ENCODE peak calls at places on chromosome 21, in four cellular contexts. M, D, J and R are unnamed samples.

GRCh38 chr21:32483293-32483595 is 70.7 kb downstream of the EVA1C start:
- DNase-seq in M (no peak), D (no peak), J (no peak), R (no peak)

GRCh38 chr21:37531402-37532042 is 164.9 kb downstream of the DYRK1A start:
- DNase-seq in M (no peak), D (no peak), J (no peak), R (no peak)

GRCh38 chr21:41877901-41878830 is 978 bp downstream of the PRDM15 start:
- DNase-seq in M (peak), D (peak), J (peak), R (peak)

GRCh38 chr21:41605178-41605933 is 97.4 kb upstream of the TMPRSS2 start:
- DNase-seq in M (no peak), D (no peak), J (no peak), R (no peak)

GRCh38 chr21:45299026-45299863 is 11.6 kb upstream of the POFUT2 start:
- DNase-seq in M (no peak), D (peak), J (no peak), R (no peak)

GRCh38 chr21:33196956-33197374 is 32.8 kb upstream of the IFNAR2 start:
- DNase-seq in M (peak), D (peak), J (peak), R (peak)

GRCh38 chr21:21547368-21547953 is 549.3 kb downstream of the NCAM2 start:
- DNase-seq in M (no peak), D (peak), J (peak), R (no peak)

GRCh38 chr21:24976238-24976637 is 631.0 kb downstream of the MRPL39 start:
- DNase-seq in M (no peak), D (no peak), J (no peak), R (no peak)

GRCh38 chr21:34845521-34846213 is 176.9 kb downstream of the CLIC6 start:
- DNase-seq in M (no peak), D (peak), J (peak), R (peak)

GRCh38 chr21:31111093-31111492 is 72.8 kb upstream of the KRTAP19-8 start:
- DNase-seq in M (no peak), D (no peak), J (no peak), R (no peak)

GRCh38 chr21:15028186-15028585 is 36.6 kb downstream of the NRIP1 start:
- DNase-seq in M (no peak), D (no peak), J (no peak), R (no peak)

GRCh38 chr21:43585924-43586411 is 73.3 kb downstream of the HSF2BP start:
- DNase-seq in M (peak), D (peak), J (peak), R (peak)

GRCh38 chr21:36788116-36788515 is 89.2 kb downstream of the SIM2 start:
- DNase-seq in M (no peak), D (peak), J (no peak), R (no peak)

GRCh38 chr21:44555200-44555875 is 3.3 kb downstream of the KRTAP10-3 start:
- DNase-seq in M (no peak), D (no peak), J (no peak), R (no peak)

GRCh38 chr21:31103571-31104265 is 65.4 kb upstream of the KRTAP19-8 start:
- DNase-seq in M (no peak), D (no peak), J (no peak), R (no peak)

GRCh38 chr21:39463308-39463707 is 11.5 kb downstream of the SH3BGR start:
- DNase-seq in M (no peak), D (no peak), J (no peak), R (no peak)

GRCh38 chr21:34768326-34768725 is 99.5 kb downstream of the CLIC6 start:
- DNase-seq in M (no peak), D (no peak), J (no peak), R (no peak)

GRCh38 chr21:44089001-44089911 is 17.9 kb upstream of the PWP2 start:
- DNase-seq in M (no peak), D (no peak), J (no peak), R (no peak)

GRCh38 chr21:15309022-15309590 is 244.3 kb upstream of the NRIP1 start:
- DNase-seq in M (no peak), D (no peak), J (peak), R (peak)

GRCh38 chr21:35333831-35334593 is 284.9 kb upstream of the RUNX1 start:
- DNase-seq in M (no peak), D (no peak), J (no peak), R (no peak)